ENCODE peak calls at places on chromosomes 6 and 20, in eight cellular contexts. C, Q, Y, Z, S, X, J and O are unnamed samples.

GRCh38 chr20:43430265-43430664 is 27.4 kb upstream of the SRSF6 start:
- DNase-seq in C (no peak), Q (no peak), S (no peak), J (no peak), Z (no peak), X (no peak), Y (no peak), O (no peak)

GRCh38 chr20:63911171-63911570 is 16.2 kb downstream of the DNAJC5 start:
- DNase-seq in Z (no peak), S (no peak), X (no peak), C (no peak), Q (peak; percentile 50), Y (peak; percentile 44), J (no peak), O (no peak)

GRCh38 chr6:154605207-154605877 is 94.9 kb upstream of the CNKSR3 start:
- DNase-seq in Z (no peak), J (no peak), Q (no peak), X (no peak), S (no peak), C (no peak), Y (no peak), O (no peak)

GRCh38 chr6:7732219-7732618 is 6.3 kb downstream of the BMP6 start:
- DNase-seq in J (no peak), X (no peak), Y (no peak), Z (no peak), Q (no peak), C (no peak), S (no peak), O (no peak)

GRCh38 chr6:129141499-129141898 is 258.6 kb downstream of the LAMA2 start:
- DNase-seq in C (no peak), Z (no peak), S (no peak), Y (peak; percentile 43), X (no peak), Q (peak; percentile 21), J (no peak), O (peak; percentile 4)

GRCh38 chr6:900716-901605 is 208.0 kb upstream of the EXOC2 start:
- DNase-seq in Z (no peak), X (no peak), Q (no peak), S (no peak), Y (no peak), C (peak; percentile 85), J (no peak), O (no peak)

GRCh38 chr6:4164456-4164855 is 29.1 kb upstream of the ECI2 start:
- DNase-seq in S (no peak), X (no peak), Y (no peak), J (no peak), C (no peak), Q (no peak), Z (no peak), O (peak; percentile 17)

GRCh38 chr6:148455225-148455624 is 112.6 kb downstream of the SASH1 start:
- DNase-seq in S (no peak), J (no peak), Y (no peak), Z (no peak), Q (peak; percentile 90), X (no peak), C (no peak), O (peak; percentile 64)

GRCh38 chr20:38204936-38205435 is 39.9 kb upstream of the TGM2 start:
- DNase-seq in Q (peak; percentile 66), C (no peak), Y (no peak), X (no peak), Z (no peak), J (no peak), S (no peak), O (no peak)

GRCh38 chr6:129104131-129104530 is 221.2 kb downstream of the LAMA2 start:
- DNase-seq in C (no peak), Z (no peak), X (no peak), S (no peak), Q (peak; percentile 71), J (no peak), Y (peak; percentile 87), O (peak; percentile 60)